ENCODE peak calls at places on chromosomes 11 and 22, in five cellular contexts. P is cardiac muscle cell, Y is GM23338, R is psoas muscle, A is pancreas. T is an unnamed sample.

GRCh38 chr22:35915477-35916013 is 113.1 kb downstream of the RBFOX2 start:
- DNase-seq in P (no peak), Y (no peak), R (no peak), A (no peak), T (no peak)

GRCh38 chr11:69251639-69252493 is 42.1 kb upstream of the MYEOV start:
- DNase-seq in P (no peak), Y (no peak), R (no peak), A (peak; percentile 86), T (no peak)

GRCh38 chr11:44136176-44136945 is 40.9 kb downstream of the EXT2 start:
- DNase-seq in P (no peak), Y (no peak), R (no peak), A (no peak), T (no peak)

GRCh38 chr11:20561915-20562314 is 37.5 kb upstream of the SLC6A5 start:
- DNase-seq in P (no peak), Y (no peak), R (no peak), A (no peak), T (no peak)

GRCh38 chr22:43305806-43306205 is 37.4 kb downstream of the SCUBE1 start:
- DNase-seq in P (no peak), Y (no peak), R (no peak), A (no peak), T (peak; percentile 33)

GRCh38 chr22:17501679-17502285 is 61.5 kb upstream of the SLC25A18 start:
- DNase-seq in P (peak; percentile 69), Y (peak; percentile 81), R (no peak), A (peak; percentile 4), T (no peak)

GRCh38 chr11:76310832-76311231 is 70.1 kb downstream of the THAP12 start:
- DNase-seq in P (no peak), Y (no peak), R (no peak), A (no peak), T (no peak)

GRCh38 chr11:4183410-4184057 is 88.9 kb downstream of the RRM1 start:
- DNase-seq in P (no peak), Y (no peak), R (no peak), A (no peak), T (peak; percentile 60)

GRCh38 chr11:31815743-31816466 is 4.8 kb upstream of the PAX6 start:
- DNase-seq in P (no peak), Y (no peak), R (no peak), A (no peak), T (no peak)
- H3K4me1 ChIP-seq in P (peaks cover 10% of the 10 kb centered on the region), Y (peaks cover 73% of the 10 kb centered on the region), R (peaks cover 53% of the 10 kb centered on the region), A (peaks cover 24% of the 10 kb centered on the region), T (peaks cover 33% of the 10 kb centered on the region)

GRCh38 chr11:42841563-42841962 is 470.2 kb upstream of the API5 start:
- DNase-seq in P (no peak), Y (no peak), R (no peak), A (no peak), T (no peak)
- H3K4me1 ChIP-seq in P (no peaks in the 10 kb centered on the region), Y (peaks cover 14% of the 10 kb centered on the region), R (no peaks in the 10 kb centered on the region), A (no peaks in the 10 kb centered on the region), T (no peaks in the 10 kb centered on the region)

DNA sequence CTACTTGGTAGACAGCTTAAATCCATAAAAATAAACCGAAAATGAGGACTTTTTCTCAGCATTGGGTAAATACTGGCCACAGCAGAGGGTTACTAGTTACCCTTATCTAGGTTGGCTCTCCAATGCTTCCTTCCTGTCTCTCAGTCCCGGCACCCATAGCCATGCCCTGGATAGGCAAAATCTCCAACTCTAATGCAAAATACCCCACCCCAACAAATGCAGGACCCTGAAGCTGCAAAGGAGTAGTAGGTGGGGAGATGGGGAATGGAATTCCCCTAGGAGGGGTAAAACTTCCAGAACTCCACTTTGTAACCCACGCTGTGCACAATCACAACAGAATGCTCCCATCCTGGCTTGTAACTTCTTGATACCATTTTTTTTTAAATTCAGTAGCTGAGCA is 2.9 kb downstream of the PAX6 start:
- DNase-seq in P (no peak), Y (peak; percentile 19), R (no peak), A (no peak), T (no peak)
- H3K4me1 ChIP-seq in P (peaks cover 12% of the 10 kb centered on the region), Y (peaks cover 79% of the 10 kb centered on the region), R (peaks cover 50% of the 10 kb centered on the region), A (peaks cover 8% of the 10 kb centered on the region), T (peaks cover 16% of the 10 kb centered on the region)

DNA sequence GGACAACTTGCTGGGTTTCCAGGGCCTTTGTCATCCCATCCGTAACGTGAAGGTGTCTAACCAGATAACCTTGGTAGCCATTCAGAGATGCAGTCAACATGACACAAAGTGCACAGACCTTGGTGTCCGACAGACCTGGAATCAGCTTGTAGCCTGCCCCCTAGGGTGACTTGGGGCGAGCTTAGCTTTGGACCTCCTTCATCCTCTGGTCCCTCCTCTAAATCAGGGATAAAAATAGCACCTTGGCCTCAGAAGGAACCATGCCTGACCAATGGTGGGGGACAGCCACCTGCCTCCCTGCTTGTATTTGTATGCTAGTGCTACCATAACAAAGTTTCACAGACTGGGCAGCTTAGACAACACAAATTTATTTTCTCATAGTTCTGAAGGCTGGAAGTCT is 3.7 kb downstream of the SNRPD3 start:
- DNase-seq in P (peak; percentile 7), Y (no peak), R (no peak), A (no peak), T (no peak)
- H3K4me1 ChIP-seq in P (peaks cover 8% of the 10 kb centered on the region), Y (peaks cover 9% of the 10 kb centered on the region), R (peaks cover 52% of the 10 kb centered on the region), A (peaks cover 9% of the 10 kb centered on the region), T (peaks cover 6% of the 10 kb centered on the region)

DNA sequence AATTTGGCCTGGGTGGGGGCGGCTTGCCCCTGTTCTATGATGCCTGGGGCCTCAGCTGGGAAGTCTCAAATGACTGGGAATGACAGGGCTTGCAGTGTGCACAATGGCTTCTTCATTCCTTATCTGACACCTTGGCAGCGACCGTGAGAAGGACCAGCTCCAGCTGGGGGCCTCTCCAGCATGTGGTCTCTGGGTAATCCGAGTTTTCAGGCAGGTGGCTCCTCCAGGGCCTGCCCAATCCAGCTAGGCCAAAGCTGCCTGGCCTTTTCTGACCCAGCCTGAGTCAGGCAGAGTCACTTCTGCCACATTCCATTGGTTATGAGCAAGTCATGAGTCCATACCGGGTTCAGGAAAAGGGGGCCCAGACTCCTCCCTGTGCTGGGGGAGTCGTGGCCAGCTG is 646.0 kb downstream of the OPCML start:
- DNase-seq in P (peak; percentile 58), Y (no peak), R (no peak), A (no peak), T (no peak)
- H3K4me1 ChIP-seq in P (peaks cover 7% of the 10 kb centered on the region), Y (peaks cover 16% of the 10 kb centered on the region), R (no peaks in the 10 kb centered on the region), A (no peaks in the 10 kb centered on the region), T (no peaks in the 10 kb centered on the region)

GRCh38 chr11:87298155-87298554 is 260.4 kb downstream of the TMEM135 start:
- DNase-seq in P (no peak), Y (no peak), R (no peak), A (no peak), T (no peak)
- H3K4me1 ChIP-seq in P (peaks cover 56% of the 10 kb centered on the region), Y (peaks cover 58% of the 10 kb centered on the region), R (peaks cover 12% of the 10 kb centered on the region), A (no peaks in the 10 kb centered on the region), T (no peaks in the 10 kb centered on the region)

DNA sequence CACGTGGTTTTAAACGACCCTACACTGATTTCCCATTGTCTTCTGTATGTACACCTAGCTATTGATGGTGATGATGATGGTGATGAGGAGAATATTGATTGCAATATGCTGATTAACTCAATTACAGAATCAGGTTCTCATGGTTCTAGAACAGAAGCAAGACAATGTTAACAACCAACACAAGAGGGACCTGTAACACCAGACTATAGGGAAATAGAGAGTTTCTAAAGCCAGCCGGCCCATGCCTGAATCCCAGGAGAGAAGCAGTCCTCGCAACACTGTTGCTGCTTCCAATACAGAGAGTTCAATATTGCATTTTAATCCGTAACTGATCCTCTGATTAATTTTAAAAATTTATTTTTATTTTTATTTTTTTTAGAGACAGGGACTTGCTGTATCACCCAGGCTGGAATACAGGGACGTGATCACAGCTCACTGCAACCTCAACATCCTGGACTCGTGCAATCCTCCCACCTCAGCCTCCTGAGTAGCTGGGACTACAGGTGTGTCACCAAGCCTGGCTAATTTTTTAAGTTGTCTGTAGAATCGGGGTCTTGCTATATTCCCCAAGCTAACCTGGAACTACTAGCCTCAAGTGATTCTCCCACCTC is 22.2 kb upstream of the UBASH3B start:
- DNase-seq in P (peak; percentile 68), Y (peak; percentile 73), R (no peak), A (no peak), T (no peak)
- H3K4me1 ChIP-seq in P (no peaks in the 10 kb centered on the region), Y (no peaks in the 10 kb centered on the region), R (no peaks in the 10 kb centered on the region), A (no peaks in the 10 kb centered on the region), T (no peaks in the 10 kb centered on the region)